ENCODE peak calls at places on chromosomes 7 and 10, in six cellular contexts. N, V, I, E, J and G are unnamed samples.

GRCh38 chr7:102890292-102890970 is 22.4 kb upstream of the LRRC17 start:
- DNase-seq in N (peak), V (no peak), I (no peak), E (no peak), J (no peak), G (no peak)

GRCh38 chr7:151875862-151876111 is 1.1 kb downstream of the PRKAG2 start:
- DNase-seq in N (peak), V (no peak), I (no peak), E (no peak), J (no peak), G (no peak)

GRCh38 chr10:18224626-18225445 is 84.6 kb downstream of the CACNB2 start:
- DNase-seq in N (no peak), V (no peak), I (no peak), E (no peak), J (no peak), G (no peak)

GRCh38 chr7:54841772-54842707 is 83.0 kb upstream of the SEC61G start:
- DNase-seq in N (peak), V (no peak), I (no peak), E (peak), J (no peak), G (no peak)

GRCh38 chr10:43735907-43736306 is 87.2 kb upstream of the ZNF32 start:
- DNase-seq in N (no peak), V (no peak), I (no peak), E (no peak), J (no peak), G (no peak)

GRCh38 chr7:81616951-81617350 is 152.9 kb downstream of the HGF start:
- DNase-seq in N (peak), V (no peak), I (no peak), E (peak), J (no peak), G (no peak)

GRCh38 chr10:72911758-72912157 is 18.2 kb downstream of the OIT3 start:
- DNase-seq in N (no peak), V (no peak), I (no peak), E (no peak), J (no peak), G (no peak)

GRCh38 chr7:5629941-5630340 is 151.5 kb downstream of the RNF216 start:
- DNase-seq in N (peak), V (no peak), I (no peak), E (peak), J (no peak), G (no peak)

GRCh38 chr7:91198371-91198770 is 65.9 kb upstream of the FZD1 start:
- DNase-seq in N (no peak), V (no peak), I (no peak), E (no peak), J (no peak), G (no peak)